ENCODE peak calls at places on chromosomes 16 and 17, in nine cellular contexts. P, V, A, F, N, G, M, B and R are unnamed samples.

GRCh38 chr17:4607773-4608187 is 23.5 kb downstream of the SMTNL2 start:
- DNase-seq in M (peak), B (no peak), P (peak), F (peak), A (peak), G (peak), V (peak), N (peak), R (no peak)

GRCh38 chr17:16872836-16873653 is 98.9 kb downstream of the TNFRSF13B start:
- DNase-seq in G (peak), V (peak), F (peak), A (no peak), M (no peak), N (peak), P (peak), B (peak), R (no peak)

GRCh38 chr16:85585762-85586161 is 27.4 kb upstream of the GSE1 start:
- DNase-seq in V (no peak), M (no peak), N (no peak), B (no peak), G (no peak), P (no peak), F (no peak), A (no peak), R (no peak)

GRCh38 chr16:50600582-50601283 is 52.5 kb downstream of the NKD1 start:
- DNase-seq in M (no peak), F (no peak), A (no peak), V (no peak), G (no peak), B (no peak), N (no peak), P (no peak), R (no peak)

GRCh38 chr16:16095646-16096045 is 127.6 kb downstream of the ABCC6 start:
- DNase-seq in V (no peak), N (no peak), B (peak), G (no peak), F (no peak), M (no peak), P (peak), A (no peak), R (no peak)

GRCh38 chr16:57657228-57657627 is 10.9 kb upstream of the ADGRG3 start:
- DNase-seq in N (no peak), B (no peak), P (no peak), G (no peak), V (no peak), F (no peak), A (no peak), M (no peak), R (no peak)

GRCh38 chr17:38970128-38970527 is 2.9 kb upstream of the FBXO47 start:
- DNase-seq in N (no peak), G (no peak), P (no peak), V (no peak), A (no peak), M (no peak), F (no peak), B (no peak), R (no peak)

GRCh38 chr17:82832411-82832810 is 7.4 kb downstream of the ZNF750 start:
- DNase-seq in A (no peak), N (no peak), M (no peak), V (no peak), P (no peak), B (no peak), F (no peak), G (no peak), R (no peak)

GRCh38 chr17:48505788-48506187 is 25.0 kb downstream of the HOXB1 start:
- DNase-seq in M (no peak), V (no peak), P (peak), B (peak), N (peak), G (no peak), F (peak), A (peak), R (peak)

GRCh38 chr17:8711291-8711690 is 33.3 kb downstream of the CCDC42 start:
- DNase-seq in G (no peak), N (no peak), B (no peak), M (no peak), P (no peak), V (no peak), A (no peak), F (no peak), R (no peak)

GRCh38 chr17:75194879-75195278 is 10.6 kb upstream of the NUP85 start:
- DNase-seq in B (no peak), G (no peak), V (no peak), F (no peak), M (no peak), P (peak), N (no peak), A (no peak), R (no peak)

GRCh38 chr16:80887062-80887461 is 82.7 kb upstream of the CDYL2 start:
- DNase-seq in A (no peak), P (no peak), G (peak), M (no peak), B (no peak), F (no peak), N (no peak), V (no peak), R (no peak)

DNA sequence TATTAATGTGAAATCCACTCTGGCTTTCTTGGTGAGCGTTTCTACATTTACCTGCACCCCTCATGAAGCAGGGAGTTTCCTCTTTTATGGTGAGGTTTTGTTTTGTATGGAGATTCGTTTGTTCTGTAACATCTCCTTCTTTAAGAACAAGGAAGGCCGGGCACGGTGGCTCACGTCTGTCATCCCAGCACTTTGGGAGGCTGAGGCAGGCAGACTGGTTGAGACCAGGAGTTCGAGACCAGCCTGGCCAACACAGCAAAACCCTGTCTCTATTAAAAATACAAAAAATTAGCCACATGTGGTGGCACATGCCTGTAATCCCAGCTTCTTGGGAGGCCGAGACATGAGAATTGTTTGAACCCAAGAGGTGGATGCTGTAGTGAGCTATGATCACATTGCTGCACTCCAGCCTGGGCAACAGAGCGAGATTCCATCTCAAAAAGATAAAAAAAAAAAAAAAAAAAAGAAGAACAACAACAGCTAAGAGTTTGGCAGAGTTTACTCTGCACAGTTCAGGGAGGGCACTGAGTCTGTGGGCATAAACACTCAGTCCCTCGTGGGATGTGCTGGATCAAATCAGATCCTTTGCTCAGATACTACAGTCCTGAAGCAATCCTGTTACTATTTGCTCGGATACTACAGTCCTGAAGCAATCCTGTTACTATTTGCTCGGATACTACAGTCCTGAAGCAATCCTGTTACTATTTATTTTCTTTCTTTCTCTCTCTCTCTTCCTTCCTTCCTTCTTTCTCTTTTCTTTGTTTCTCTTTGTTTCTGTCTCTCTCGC is 28.9 kb downstream of the ADCY9 start:
- DNase-seq in B (no peak), G (no peak), N (peak), V (no peak), P (no peak), M (no peak), A (no peak), F (no peak), R (no peak)
- H3K4me3 ChIP-seq in B (no peak), G (no peak), N (no peak), V (no peak), P (no peak), M (no peak), A (no peak), F (no peak), R (no peak)

GRCh38 chr17:72465191-72466024 is 344.6 kb downstream of the SOX9 start:
- DNase-seq in M (no peak), G (peak), F (peak), V (peak), P (peak), N (peak), A (no peak), B (no peak), R (no peak)
- H3K4me3 ChIP-seq in M (no peak), G (no peak), F (no peak), V (no peak), P (no peak), N (no peak), A (no peak), B (no peak), R (no peak)

DNA sequence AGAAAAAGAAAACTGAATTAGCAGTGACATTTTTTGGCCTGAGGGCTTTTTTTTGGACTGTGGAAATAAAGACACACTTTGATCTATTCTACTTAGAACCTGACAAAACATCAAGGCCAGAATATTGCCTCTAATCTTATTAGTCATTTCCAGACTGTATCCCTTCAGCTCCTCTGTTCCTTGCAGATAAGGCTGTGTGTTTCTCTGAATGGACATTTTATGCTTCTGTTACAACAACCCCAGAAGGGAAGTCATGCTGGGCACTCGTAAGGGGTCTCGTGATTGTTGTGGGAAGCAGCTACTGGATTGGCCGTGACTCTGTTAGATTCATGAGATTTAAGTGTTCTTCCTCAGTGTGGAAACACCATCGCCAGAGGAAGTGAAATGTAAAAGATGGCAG is 31.7 kb upstream of the HS3ST2 start:
- DNase-seq in P (no peak), V (no peak), G (no peak), N (no peak), A (peak), B (no peak), M (no peak), F (no peak), R (no peak)
- H3K4me3 ChIP-seq in P (no peak), V (no peak), G (no peak), N (no peak), A (no peak), B (no peak), M (no peak), F (no peak), R (no peak)

GRCh38 chr16:78310196-78310595 is 210.7 kb downstream of the WWOX start:
- DNase-seq in M (no peak), V (peak), A (no peak), P (no peak), G (no peak), B (no peak), N (no peak), F (no peak), R (no peak)
- H3K4me3 ChIP-seq in M (no peak), V (no peak), A (no peak), P (no peak), G (no peak), B (no peak), N (no peak), F (no peak), R (no peak)

GRCh38 chr17:45783593-45784292 is 377 bp upstream of the CRHR1 start:
- DNase-seq in A (no peak), N (peak), G (no peak), M (no peak), V (no peak), P (no peak), B (no peak), F (peak), R (no peak)

GRCh38 chr17:45784293-45784582 is at the start of gene CRHR1:
- DNase-seq in V (no peak), A (no peak), P (peak), G (no peak), B (no peak), F (no peak), M (no peak), N (no peak), R (no peak)

GRCh38 chr17:45785373-45786193 is 1.5 kb downstream of the CRHR1 start:
- DNase-seq in B (no peak), V (no peak), F (no peak), M (no peak), A (no peak), N (no peak), G (no peak), P (no peak), R (no peak)

GRCh38 chr17:45786349-45786748 is 2.2 kb downstream of the CRHR1 start:
- DNase-seq in V (no peak), A (no peak), G (no peak), P (no peak), B (no peak), N (no peak), M (no peak), F (no peak), R (no peak)

GRCh38 chr17:45784583-45785372 is 658 bp downstream of the CRHR1 start:
- DNase-seq in G (no peak), M (no peak), A (no peak), N (peak), F (peak), V (peak), P (peak), B (no peak), R (no peak)
- H3K4me3 ChIP-seq in G (peak), M (peak), A (peak), N (peak), F (peak), V (peak), P (peak), B (no peak), R (no peak)

DNA sequence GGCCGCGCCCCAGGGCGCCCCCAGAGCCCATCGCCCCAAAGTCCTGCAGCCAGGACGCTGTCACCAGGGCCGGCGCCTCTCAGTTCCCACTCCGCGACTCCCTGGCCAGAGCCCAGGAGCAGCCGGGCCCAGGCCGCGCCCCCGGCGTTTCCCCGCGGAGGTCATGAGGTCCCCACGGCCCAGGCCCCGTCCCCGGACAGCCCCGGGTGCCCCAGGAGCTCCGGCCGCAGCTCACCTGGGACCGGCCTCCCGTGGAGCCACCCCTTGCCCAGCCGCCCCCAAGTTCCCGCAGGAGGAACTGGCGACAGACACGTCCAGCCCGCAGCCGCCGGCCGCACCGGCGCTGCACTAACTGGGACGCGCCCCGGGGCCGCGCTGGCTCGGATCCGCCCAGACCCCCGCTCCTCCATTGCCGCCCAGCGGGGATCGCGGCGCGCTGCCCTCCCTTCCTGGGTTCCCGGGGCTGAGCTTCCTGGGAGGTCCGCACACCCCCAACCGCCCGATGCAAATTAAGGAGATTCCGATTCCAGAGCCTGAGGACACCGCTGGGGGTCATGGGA is 9.7 kb downstream of the AHSP start:
- DNase-seq in G (no peak), V (peak), M (no peak), F (peak), N (no peak), P (no peak), B (no peak), A (no peak), R (no peak)
- H3K4me3 ChIP-seq in G (peak), V (peak), M (no peak), F (peak), N (no peak), P (no peak), B (no peak), A (peak), R (no peak)

DNA sequence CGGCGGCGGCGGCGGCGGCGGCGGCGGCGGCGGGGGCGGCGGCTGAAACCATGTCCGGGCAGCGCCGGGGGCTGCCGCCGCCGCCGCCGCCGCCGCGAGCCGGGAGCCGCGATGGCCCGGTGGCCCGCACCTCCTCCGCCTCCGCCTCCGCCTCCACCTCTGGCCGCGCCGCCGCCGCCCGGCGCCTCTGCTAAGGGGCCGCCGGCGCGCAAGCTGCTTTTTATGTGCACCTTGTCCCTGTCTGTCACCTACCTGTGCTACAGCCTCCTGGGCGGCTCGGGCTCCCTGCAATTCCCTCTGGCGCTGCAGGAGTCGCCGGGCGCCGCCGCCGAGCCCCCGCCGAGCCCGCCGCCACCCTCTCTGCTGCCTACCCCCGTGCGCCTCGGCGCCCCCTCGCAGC is 548 bp downstream of the HS3ST4 start:
- DNase-seq in M (no peak), B (no peak), F (no peak), G (no peak), A (no peak), V (no peak), P (peak), N (no peak), R (no peak)
- H3K4me3 ChIP-seq in M (no peak), B (no peak), F (peak), G (no peak), A (peak), V (peak), P (no peak), N (no peak), R (no peak)

GRCh38 chr16:48353565-48354163 is 31.5 kb downstream of the SIAH1 start:
- DNase-seq in V (peak), M (peak), G (peak), F (peak), A (peak), P (peak), N (peak), B (peak), R (peak)

GRCh38 chr16:48347191-48347860 is 37.9 kb downstream of the SIAH1 start:
- DNase-seq in B (no peak), V (no peak), M (no peak), G (no peak), N (no peak), A (no peak), F (no peak), P (no peak), R (no peak)

GRCh38 chr16:48350716-48351115 is 34.5 kb downstream of the SIAH1 start:
- DNase-seq in B (no peak), V (no peak), P (peak), M (no peak), A (no peak), N (no peak), G (no peak), F (no peak), R (no peak)

GRCh38 chr16:48352648-48353347 is 32.4 kb downstream of the SIAH1 start:
- DNase-seq in N (no peak), M (no peak), B (no peak), G (no peak), P (no peak), A (no peak), F (no peak), V (no peak), R (no peak)

GRCh38 chr16:48347980-48348379 is 37.2 kb downstream of the SIAH1 start:
- DNase-seq in A (no peak), V (no peak), P (no peak), G (no peak), N (no peak), B (no peak), F (no peak), M (no peak), R (no peak)
- H3K4me3 ChIP-seq in A (no peak), V (no peak), P (no peak), G (no peak), N (no peak), B (no peak), F (no peak), M (no peak), R (no peak)